ENCODE peak calls at places on chromosomes 1 and 21, in six cellular contexts. L is esophagus muscularis mucosa, W is K562, Y is A549, D is sigmoid colon, U is stomach. J is an unnamed sample.

GRCh38 chr21:45550552-45551210 is 8.4 kb upstream of the SLC19A1 start:
- DNase-seq in L (no peak), W (no peak), Y (no peak), D (peak; percentile 66), U (no peak), J (peak; percentile 69)

GRCh38 chr1:110643886-110644285 is 30.9 kb downstream of the KCNA3 start:
- DNase-seq in L (no peak), W (no peak), Y (no peak), D (no peak), U (no peak), J (no peak)

GRCh38 chr1:116472431-116472961 is 98.3 kb downstream of the CD58 start:
- DNase-seq in L (no peak), W (no peak), Y (no peak), D (no peak), U (no peak), J (no peak)

GRCh38 chr1:26043765-26044164 is 2.2 kb downstream of the SLC30A2 start:
- DNase-seq in L (no peak), W (peak; percentile 38), Y (no peak), D (no peak), U (no peak), J (no peak)

GRCh38 chr1:233183226-233184020 is 112.1 kb downstream of the PCNX2 start:
- DNase-seq in L (no peak), W (no peak), Y (no peak), D (no peak), U (no peak), J (no peak)

GRCh38 chr1:171220551-171221175 is 27.6 kb upstream of the FMO1 start:
- DNase-seq in L (no peak), W (no peak), Y (no peak), D (no peak), U (no peak), J (peak; percentile 54)

GRCh38 chr1:227944931-227945890 is 2.5 kb downstream of the WNT9A start:
- DNase-seq in L (no peak), W (no peak), Y (no peak), D (peak; percentile 87), U (peak; percentile 55), J (peak; percentile 79)

GRCh38 chr1:15178571-15179484 is 25.3 kb downstream of the TMEM51 start:
- DNase-seq in L (no peak), W (no peak), Y (no peak), D (no peak), U (no peak), J (no peak)

GRCh38 chr1:10917513-10918454 is 94.7 kb upstream of the TARDBP start:
- DNase-seq in L (no peak), W (no peak), Y (no peak), D (no peak), U (no peak), J (no peak)

GRCh38 chr21:26461500-26461899 is 111.6 kb downstream of the CYYR1 start:
- DNase-seq in L (no peak), W (no peak), Y (no peak), D (no peak), U (no peak), J (no peak)

GRCh38 chr1:171251042-171251740 is 2.9 kb downstream of the FMO1 start:
- DNase-seq in L (no peak), W (no peak), Y (no peak), D (no peak), U (peak; percentile 51), J (peak; percentile 72)

GRCh38 chr1:112905420-112906154 is 50.4 kb downstream of the SLC16A1 start:
- DNase-seq in L (no peak), W (no peak), Y (no peak), D (no peak), U (peak; percentile 81), J (no peak)

GRCh38 chr1:235783148-235783776 is 83.4 kb downstream of the LYST start:
- DNase-seq in L (no peak), W (no peak), Y (peak; percentile 15), D (no peak), U (no peak), J (no peak)

GRCh38 chr1:183812686-183813569 is 8.0 kb downstream of the RGL1 start:
- DNase-seq in L (no peak), W (no peak), Y (no peak), D (no peak), U (no peak), J (no peak)

GRCh38 chr1:198531891-198532290 is 8.6 kb downstream of the ATP6V1G3 start:
- DNase-seq in L (no peak), W (no peak), Y (no peak), D (no peak), U (no peak), J (no peak)

GRCh38 chr1:81670286-81670685 is 130.4 kb upstream of the ADGRL2 start:
- DNase-seq in L (no peak), W (no peak), Y (peak; percentile 7), D (peak; percentile 82), U (peak; percentile 92), J (no peak)

GRCh38 chr1:157209514-157209913 is 71.3 kb upstream of the ETV3 start:
- DNase-seq in L (no peak), W (no peak), Y (no peak), D (no peak), U (no peak), J (no peak)

GRCh38 chr21:36700961-36701911 is 2.3 kb downstream of the SIM2 start:
- DNase-seq in L (no peak), W (no peak), Y (no peak), D (no peak), U (no peak), J (peak; percentile 79)

GRCh38 chr1:157025321-157025720 is 20.2 kb downstream of the ARHGEF11 start:
- DNase-seq in L (no peak), W (no peak), Y (no peak), D (no peak), U (no peak), J (no peak)

GRCh38 chr1:216433175-216433574 is 9.9 kb upstream of the USH2A start:
- DNase-seq in L (no peak), W (no peak), Y (no peak), D (no peak), U (no peak), J (no peak)

GRCh38 chr1:46643368-46643775 is 24.8 kb downstream of the ATPAF1 start:
- DNase-seq in L (no peak), W (no peak), Y (no peak), D (peak; percentile 73), U (no peak), J (no peak)

GRCh38 chr1:153510984-153511410 is 24.8 kb downstream of the S100A6 start:
- DNase-seq in L (no peak), W (peak; percentile 85), Y (peak; percentile 88), D (peak; percentile 88), U (peak; percentile 86), J (peak; percentile 64)

GRCh38 chr1:35192056-35192852 is 691 bp downstream of the SFPQ start:
- DNase-seq in L (no peak), W (peak; percentile 83), Y (peak; percentile 46), D (peak; percentile 92), U (peak; percentile 87), J (peak; percentile 87)

GRCh38 chr1:161274874-161275273 is 16.3 kb downstream of the PCP4L1 start:
- DNase-seq in L (no peak), W (no peak), Y (no peak), D (no peak), U (no peak), J (no peak)

GRCh38 chr1:94258873-94259331 is 21.5 kb upstream of the ARHGAP29 start:
- DNase-seq in L (no peak), W (no peak), Y (no peak), D (peak; percentile 88), U (no peak), J (no peak)

GRCh38 chr1:182615468-182616129 is 11.4 kb upstream of the RGS16 start:
- DNase-seq in L (no peak), W (no peak), Y (no peak), D (peak; percentile 82), U (no peak), J (peak; percentile 62)

GRCh38 chr21:32403201-32403701 is 9.3 kb upstream of the EVA1C start:
- DNase-seq in L (no peak), W (peak; percentile 76), Y (peak; percentile 45), D (peak; percentile 81), U (peak; percentile 57), J (no peak)

GRCh38 chr1:202134645-202135172 is 9.8 kb downstream of the ARL8A start:
- DNase-seq in L (no peak), W (no peak), Y (no peak), D (no peak), U (no peak), J (no peak)

GRCh38 chr1:202131956-202132821 is 9.5 kb downstream of the GPR37L1 start:
- DNase-seq in L (no peak), W (no peak), Y (no peak), D (peak; percentile 92), U (peak; percentile 46), J (peak; percentile 65)

GRCh38 chr1:202133989-202134388 is 10.5 kb downstream of the ARL8A start:
- DNase-seq in L (no peak), W (no peak), Y (no peak), D (no peak), U (no peak), J (peak; percentile 59)

GRCh38 chr1:202133521-202133920 is 10.8 kb downstream of the GPR37L1 start:
- DNase-seq in L (no peak), W (no peak), Y (no peak), D (no peak), U (no peak), J (no peak)

GRCh38 chr1:202133016-202133415 is 10.3 kb downstream of the GPR37L1 start:
- DNase-seq in L (no peak), W (no peak), Y (no peak), D (peak; percentile 77), U (no peak), J (peak; percentile 65)
- TF ChIP-seq EP300 in L (no peak), W (no peak), Y (no peak), D (no peak), U (no peak), J (no peak)

GRCh38 chr1:226378071-226378470 is 29.8 kb downstream of the PARP1 start:
- DNase-seq in L (no peak), W (no peak), Y (no peak), D (no peak), U (no peak), J (no peak)
- TF ChIP-seq CTCF in L (no peak), W (no peak), Y (no peak), D (no peak), U (no peak), J (no peak)

GRCh38 chr1:230643887-230644286 is 1.6 kb downstream of the COG2 start:
- DNase-seq in L (no peak), W (no peak), Y (peak; percentile 7), D (no peak), U (no peak), J (no peak)

GRCh38 chr1:230641900-230642262 is 400 bp upstream of the COG2 start:
- DNase-seq in L (no peak), W (no peak), Y (no peak), D (no peak), U (no peak), J (no peak)

GRCh38 chr1:230641346-230641745 is 935 bp upstream of the COG2 start:
- DNase-seq in L (peak; percentile 47), W (no peak), Y (no peak), D (no peak), U (no peak), J (no peak)

GRCh38 chr1:230639714-230640209 is 2.5 kb upstream of the COG2 start:
- DNase-seq in L (no peak), W (no peak), Y (no peak), D (no peak), U (no peak), J (no peak)

GRCh38 chr1:230642263-230642959 is at the start of gene COG2:
- DNase-seq in L (peak; percentile 97), W (peak; percentile 98), Y (peak; percentile 93), D (peak; percentile 96), U (peak; percentile 97), J (peak; percentile 100)
- TF ChIP-seq POLR2A in L (peak; percentile 51), W (peak; percentile 95), Y (peak; percentile 84), D (no peak), U (peak; percentile 56), J (peak; percentile 77)

GRCh38 chr1:169485427-169486280 is at the start of gene SLC19A2:
- DNase-seq in L (peak; percentile 100), W (peak; percentile 100), Y (peak; percentile 99), D (peak; percentile 100), U (peak; percentile 100), J (peak; percentile 99)
- TF ChIP-seq EP300 in L (peak; percentile 99), W (no peak), Y (no peak), D (peak; percentile 97), U (peak; percentile 99), J (peak; percentile 28)

J was measured in upper lobe of left lung.